ENCODE peak calls at places on chromosomes 6 and 20, in seven cellular contexts. L, W, S, H, V, P and Z are unnamed samples.

GRCh38 chr20:7383218-7383617 is 557.0 kb downstream of the HAO1 start:
- DNase-seq in L (no peak), P (no peak), H (no peak), V (no peak), W (no peak), S (no peak), Z (no peak)

GRCh38 chr20:25360631-25361286 is 29.9 kb downstream of the ABHD12 start:
- DNase-seq in P (peak), V (no peak), S (no peak), L (peak), H (no peak), W (no peak), Z (no peak)

GRCh38 chr20:24470031-24470781 is 777 bp downstream of the SYNDIG1 start:
- DNase-seq in L (peak), H (no peak), V (no peak), W (no peak), S (no peak), P (no peak), Z (no peak)

GRCh38 chr6:10555625-10556309 is 34.6 kb downstream of the GCNT2 start:
- DNase-seq in H (peak), W (peak), P (peak), S (no peak), L (no peak), V (peak), Z (peak)

GRCh38 chr6:10316327-10316726 is 98.5 kb downstream of the TFAP2A start:
- DNase-seq in P (peak), H (no peak), V (peak), S (no peak), W (no peak), L (no peak), Z (no peak)

GRCh38 chr6:111057074-111057752 is 30.1 kb upstream of the SLC16A10 start:
- DNase-seq in L (peak), V (peak), H (no peak), P (peak), W (no peak), S (no peak), Z (peak)

GRCh38 chr20:60131375-60131774 is 173.2 kb downstream of the CDH26 start:
- DNase-seq in L (no peak), V (no peak), H (no peak), W (no peak), P (no peak), S (no peak), Z (no peak)

GRCh38 chr20:54005524-54005923 is 64.9 kb downstream of the BCAS1 start:
- DNase-seq in S (no peak), L (no peak), P (no peak), H (no peak), V (no peak), W (no peak), Z (no peak)

GRCh38 chr20:3545401-3545925 is 74.6 kb downstream of the ATRN start:
- DNase-seq in H (no peak), W (no peak), L (no peak), S (no peak), V (no peak), P (peak), Z (no peak)

GRCh38 chr20:45235995-45236394 is 14.8 kb downstream of the SEMG2 start:
- DNase-seq in H (no peak), V (no peak), S (no peak), P (no peak), W (no peak), L (no peak), Z (no peak)

GRCh38 chr20:24995741-24996448 is 3.3 kb upstream of the APMAP start:
- DNase-seq in P (no peak), V (no peak), H (peak), S (no peak), L (no peak), W (no peak), Z (no peak)

GRCh38 chr6:2441881-2442475 is 196.6 kb upstream of the GMDS start:
- DNase-seq in L (no peak), P (no peak), W (no peak), H (no peak), V (no peak), S (no peak), Z (no peak)

GRCh38 chr20:10297223-10297622 is 78.6 kb downstream of the SNAP25 start:
- DNase-seq in L (no peak), W (no peak), H (no peak), P (no peak), S (no peak), V (no peak), Z (no peak)

GRCh38 chr6:153595903-153596302 is 443.1 kb upstream of the OPRM1 start:
- DNase-seq in W (no peak), S (no peak), L (no peak), V (no peak), P (no peak), H (no peak), Z (no peak)

GRCh38 chr6:163745566-163746400 is 331.3 kb downstream of the QKI start:
- DNase-seq in S (no peak), V (no peak), L (peak), W (no peak), P (no peak), H (no peak), Z (no peak)

GRCh38 chr6:56865081-56865875 is 89.6 kb upstream of the BEND6 start:
- DNase-seq in V (no peak), S (no peak), H (no peak), P (no peak), L (no peak), W (no peak), Z (no peak)

GRCh38 chr6:71333700-71334099 is 45.1 kb downstream of the OGFRL1 start:
- DNase-seq in L (peak), S (no peak), H (no peak), W (no peak), V (no peak), P (no peak), Z (no peak)

GRCh38 chr6:21050930-21051329 is 516.7 kb downstream of the CDKAL1 start:
- DNase-seq in W (no peak), P (no peak), H (no peak), V (no peak), S (no peak), L (no peak), Z (no peak)

GRCh38 chr20:61929971-61930666 is 135.6 kb downstream of the TAF4 start:
- DNase-seq in W (peak), S (no peak), V (no peak), L (no peak), H (peak), P (no peak), Z (no peak)

GRCh38 chr20:34621383-34622367 is 55.2 kb downstream of the PIGU start:
- DNase-seq in S (no peak), W (no peak), H (no peak), L (peak), V (peak), P (no peak), Z (no peak)

GRCh38 chr6:149750136-149750609 is 632 bp downstream of the PCMT1 start:
- DNase-seq in L (peak), W (peak), S (no peak), P (peak), V (peak), H (no peak), Z (peak)

GRCh38 chr6:5219292-5219691 is 41.5 kb downstream of the LYRM4 start:
- DNase-seq in H (no peak), W (no peak), P (no peak), V (no peak), S (no peak), L (no peak), Z (no peak)

GRCh38 chr6:5215799-5216198 is 45.0 kb downstream of the LYRM4 start:
- DNase-seq in P (no peak), S (no peak), L (no peak), V (peak), W (no peak), H (no peak), Z (no peak)

GRCh38 chr6:5215181-5215580 is 45.6 kb downstream of the LYRM4 start:
- DNase-seq in S (no peak), H (no peak), W (no peak), V (no peak), P (no peak), L (no peak), Z (no peak)

GRCh38 chr6:5214570-5215052 is 46.1 kb downstream of the LYRM4 start:
- DNase-seq in P (peak), V (peak), W (no peak), L (peak), H (no peak), S (no peak), Z (no peak)

GRCh38 chr6:5213851-5214507 is 46.8 kb downstream of the LYRM4 start:
- DNase-seq in S (no peak), V (no peak), W (no peak), L (no peak), P (no peak), H (no peak), Z (no peak)
- TF ChIP-seq CTCF in S (no peak), V (no peak), W (no peak), L (no peak), P (no peak), H (no peak), Z (no peak)

GRCh38 chr6:161417712-161418457 is 144.0 kb upstream of the AGPAT4 start:
- DNase-seq in H (no peak), L (peak), P (peak), S (no peak), W (peak), V (no peak), Z (no peak)
- TF ChIP-seq POLR2A in H (no peak), L (no peak), P (no peak), S (no peak), W (no peak), V (no peak), Z (no peak)

GRCh38 chr6:30102701-30103629 is 9.9 kb downstream of the TRIM31 start:
- DNase-seq in V (peak), P (peak), S (peak), W (peak), L (peak), H (peak), Z (peak)
- H3K4me3 ChIP-seq in V (no peak), P (peak), S (peak), W (peak), L (peak), H (peak), Z (peak)

GRCh38 chr6:35080821-35081425 is 60.2 kb downstream of the TCP11 start:
- DNase-seq in H (peak), W (peak), P (no peak), S (no peak), L (no peak), V (peak), Z (no peak)
- TF ChIP-seq CTCF in H (no peak), W (no peak), P (no peak), S (no peak), L (no peak), V (no peak), Z (no peak)

GRCh38 chr6:11830520-11830919 is 51.9 kb upstream of the ADTRP start:
- DNase-seq in P (no peak), L (no peak), H (no peak), S (no peak), W (no peak), V (no peak), Z (no peak)

GRCh38 chr6:11826779-11827178 is 48.2 kb upstream of the ADTRP start:
- DNase-seq in P (no peak), W (no peak), S (no peak), V (no peak), L (no peak), H (no peak), Z (no peak)

GRCh38 chr6:11831653-11832052 is 53.0 kb upstream of the ADTRP start:
- DNase-seq in V (no peak), L (no peak), P (no peak), S (no peak), H (no peak), W (no peak), Z (no peak)

GRCh38 chr6:11828185-11828897 is 49.7 kb upstream of the ADTRP start:
- DNase-seq in P (no peak), V (no peak), W (no peak), H (no peak), L (no peak), S (peak), Z (no peak)

GRCh38 chr6:11830105-11830504 is 51.5 kb upstream of the ADTRP start:
- DNase-seq in P (no peak), L (no peak), S (no peak), W (no peak), H (no peak), V (no peak), Z (no peak)
- TF ChIP-seq POLR2A in P (no peak), L (no peak), S (no peak), W (no peak), H (no peak), V (no peak), Z (no peak)

DNA sequence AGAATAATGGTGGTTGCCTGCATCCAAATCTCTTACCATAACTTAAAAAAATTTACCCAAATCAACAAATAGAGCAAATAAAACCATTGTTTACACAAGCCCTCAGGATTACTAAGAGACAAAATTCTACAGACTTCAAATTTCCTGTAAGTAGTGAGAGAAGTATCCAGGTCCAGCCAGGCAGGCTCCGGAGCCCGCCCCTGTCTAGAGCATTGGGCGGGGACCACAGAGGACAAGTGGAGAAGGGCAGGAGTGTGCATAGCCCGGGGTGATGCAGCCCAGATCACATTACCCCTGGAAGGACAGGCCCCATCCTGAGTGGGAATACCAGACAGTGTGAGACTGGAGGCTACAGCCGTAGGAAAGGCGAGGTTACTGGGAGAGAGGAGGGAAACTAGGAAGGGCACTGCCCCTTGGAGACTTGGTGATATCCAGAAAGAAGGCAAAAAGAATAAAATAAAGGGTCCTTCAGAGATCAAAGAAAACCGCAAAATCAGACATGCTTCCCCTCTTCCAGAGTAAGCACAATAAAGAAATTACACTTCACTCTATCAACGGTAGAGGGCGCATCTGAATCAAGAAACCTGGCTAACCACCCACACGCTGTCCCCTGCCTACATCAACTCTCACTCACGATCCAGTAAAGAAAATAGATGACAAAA is 26.6 kb downstream of the RIN2 start:
- DNase-seq in L (peak), H (no peak), V (peak), P (peak), S (peak), W (no peak), Z (peak)
- H3K4me3 ChIP-seq in L (no peak), H (no peak), V (no peak), P (no peak), S (no peak), W (no peak), Z (no peak)

GRCh38 chr6:117276778-117277177 is 11.4 kb downstream of the VGLL2 start:
- DNase-seq in H (no peak), P (no peak), L (no peak), V (no peak), W (no peak), S (no peak), Z (no peak)

GRCh38 chr6:117275205-117275604 is 9.8 kb downstream of the VGLL2 start:
- DNase-seq in S (no peak), L (no peak), W (no peak), H (no peak), V (no peak), P (no peak), Z (no peak)

GRCh38 chr6:117275711-117276110 is 10.4 kb downstream of the VGLL2 start:
- DNase-seq in H (no peak), L (no peak), S (no peak), V (no peak), W (no peak), P (no peak), Z (no peak)

GRCh38 chr6:117280922-117281321 is 15.6 kb downstream of the VGLL2 start:
- DNase-seq in V (no peak), H (no peak), P (no peak), W (no peak), L (no peak), S (no peak), Z (no peak)
- TF ChIP-seq CTCF in V (no peak), H (no peak), P (no peak), W (no peak), L (peak), S (no peak), Z (no peak)

GRCh38 chr6:125274935-125275334 is 26.8 kb downstream of the HDDC2 start:
- DNase-seq in P (no peak), V (no peak), W (no peak), L (no peak), H (no peak), S (no peak), Z (no peak)

GRCh38 chr6:125277838-125278237 is 23.9 kb downstream of the HDDC2 start:
- DNase-seq in P (no peak), V (no peak), H (no peak), W (no peak), S (no peak), L (no peak), Z (no peak)

GRCh38 chr6:125275779-125276178 is 26.0 kb downstream of the HDDC2 start:
- DNase-seq in L (no peak), S (no peak), V (no peak), H (no peak), P (no peak), W (no peak), Z (no peak)

GRCh38 chr6:125285353-125285752 is 16.4 kb downstream of the HDDC2 start:
- DNase-seq in H (no peak), P (no peak), W (no peak), S (no peak), L (peak), V (no peak), Z (no peak)

DNA sequence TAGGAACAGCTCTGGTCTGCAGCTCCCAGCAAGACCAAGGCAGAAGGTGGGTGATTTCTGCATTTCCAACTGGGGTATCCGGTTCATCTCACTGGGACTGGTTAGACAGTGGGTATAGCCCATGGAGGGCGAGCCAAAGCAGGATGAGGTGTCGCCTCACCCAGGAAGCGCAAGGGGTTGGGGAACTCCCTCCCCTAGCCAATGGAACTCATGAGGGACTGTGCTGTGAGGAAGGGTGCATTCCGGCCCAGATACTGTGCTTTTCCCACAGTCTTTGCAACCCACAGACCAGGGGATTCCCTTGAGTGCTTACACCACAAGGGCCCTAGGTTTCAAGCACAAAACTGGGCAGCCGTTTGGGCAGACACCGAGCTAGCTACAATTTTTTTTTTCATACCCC is 21.8 kb downstream of the HDDC2 start:
- DNase-seq in V (no peak), W (no peak), S (peak), L (no peak), H (no peak), P (no peak), Z (no peak)
- TF ChIP-seq POLR2A in V (no peak), W (no peak), S (no peak), L (no peak), H (no peak), P (no peak), Z (no peak)